ENCODE peak calls at places on chromosomes 12 and 14, in five cellular contexts. F is bronchial epithelial cell, J is tibial artery, I is cardiac fibroblast, E is AG09309. Q is an unnamed sample.

GRCh38 chr14:42441615-42442014 is 834.9 kb downstream of the LRFN5 start:
- DNase-seq in F (no peak), J (no peak), E (no peak), I (no peak), Q (no peak)

GRCh38 chr14:99566390-99567354 is 37.3 kb downstream of the CCDC85C start:
- DNase-seq in F (no peak), E (no peak), I (no peak), J (no peak), Q (no peak)

GRCh38 chr14:45716506-45716905 is 463.5 kb upstream of the MIS18BP1 start:
- DNase-seq in F (no peak), I (peak; percentile 7), J (no peak), E (no peak), Q (peak; percentile 12)

GRCh38 chr12:39798429-39798828 is 178.8 kb upstream of the ABCD2 start:
- DNase-seq in F (no peak), E (no peak), J (no peak), I (no peak), Q (no peak)

GRCh38 chr12:3117144-3117581 is 40.0 kb downstream of the TSPAN9 start:
- DNase-seq in E (peak; percentile 76), J (no peak), F (no peak), I (peak; percentile 86), Q (peak; percentile 80)

GRCh38 chr14:99041141-99041819 is 230.7 kb downstream of the BCL11B start:
- DNase-seq in I (no peak), F (peak; percentile 8), E (no peak), J (no peak), Q (peak; percentile 9)

GRCh38 chr12:131990066-131990979 is 40.6 kb downstream of the EP400 start:
- DNase-seq in I (no peak), E (no peak), J (no peak), F (no peak), Q (no peak)

GRCh38 chr12:109702126-109702841 is 11.3 kb upstream of the FAM222A start:
- DNase-seq in F (no peak), J (no peak), E (no peak), I (no peak), Q (no peak)

GRCh38 chr12:570237-570925 is 92.9 kb downstream of the NINJ2 start:
- DNase-seq in E (no peak), I (peak; percentile 88), F (peak; percentile 78), J (peak; percentile 93), Q (peak; percentile 92)

GRCh38 chr14:22846811-22847307 is 10.5 kb downstream of the MMP14 start:
- DNase-seq in J (no peak), E (no peak), F (no peak), I (no peak), Q (no peak)

GRCh38 chr14:22848391-22849164 is 12.2 kb downstream of the MMP14 start:
- DNase-seq in J (peak; percentile 96), F (peak; percentile 69), I (peak; percentile 90), E (no peak), Q (no peak)

GRCh38 chr14:22849212-22849819 is 12.9 kb downstream of the MMP14 start:
- DNase-seq in F (peak; percentile 48), E (no peak), J (peak; percentile 93), I (peak; percentile 63), Q (no peak)

GRCh38 chr14:22845821-22846625 is 9.6 kb downstream of the MMP14 start:
- DNase-seq in J (peak; percentile 69), I (no peak), E (no peak), F (no peak), Q (no peak)

DNA sequence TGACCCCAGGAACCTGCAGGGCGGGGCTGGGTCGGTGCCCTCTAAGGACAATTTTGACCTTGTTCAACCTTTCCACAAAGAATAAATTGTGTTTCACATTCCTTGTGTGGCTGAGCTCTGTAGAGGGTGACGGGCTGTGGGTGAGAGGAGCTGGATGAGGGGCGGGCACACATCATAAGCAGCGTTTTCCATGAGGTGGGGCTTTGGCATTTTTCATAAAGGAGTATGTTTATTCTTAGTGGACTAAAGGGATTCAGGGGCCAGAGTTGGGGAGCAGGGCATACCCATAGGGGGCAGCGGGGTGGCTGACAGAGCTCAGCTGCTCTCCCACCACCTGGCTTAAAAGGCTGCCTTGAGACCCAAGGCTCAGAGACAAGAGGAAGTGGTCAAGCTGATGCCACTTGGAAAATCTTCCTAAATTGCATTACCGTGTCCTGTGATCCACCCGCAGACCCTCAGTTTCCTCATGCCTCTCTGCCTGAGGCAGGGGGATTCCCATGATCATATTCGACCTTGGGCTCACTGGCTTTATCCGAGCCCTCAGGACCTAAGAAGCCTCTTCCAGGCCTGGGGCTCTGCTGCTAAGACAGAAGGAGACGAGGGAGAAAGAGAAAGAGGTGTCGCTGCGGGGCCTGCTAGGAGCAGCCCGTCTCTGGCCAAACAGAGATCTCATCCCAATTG is 11.4 kb downstream of the MMP14 start:
- DNase-seq in F (no peak), J (no peak), E (no peak), I (peak; percentile 71), Q (no peak)
- TF ChIP-seq CTCF in F (peak; percentile 22), J (no peak), E (peak; percentile 3), I (peak; percentile 14), Q (no peak)

GRCh38 chr12:69783365-69783764 is 41.7 kb upstream of the MYRFL start:
- DNase-seq in J (no peak), E (no peak), F (peak; percentile 43), I (no peak), Q (no peak)

GRCh38 chr12:69779928-69780327 is 41.3 kb downstream of the RAB3IP start:
- DNase-seq in E (no peak), J (no peak), F (peak; percentile 55), I (peak; percentile 75), Q (peak; percentile 73)
- TF ChIP-seq CTCF in E (peak; percentile 43), J (no peak), F (peak; percentile 40), I (peak; percentile 81), Q (peak; percentile 16)

DNA sequence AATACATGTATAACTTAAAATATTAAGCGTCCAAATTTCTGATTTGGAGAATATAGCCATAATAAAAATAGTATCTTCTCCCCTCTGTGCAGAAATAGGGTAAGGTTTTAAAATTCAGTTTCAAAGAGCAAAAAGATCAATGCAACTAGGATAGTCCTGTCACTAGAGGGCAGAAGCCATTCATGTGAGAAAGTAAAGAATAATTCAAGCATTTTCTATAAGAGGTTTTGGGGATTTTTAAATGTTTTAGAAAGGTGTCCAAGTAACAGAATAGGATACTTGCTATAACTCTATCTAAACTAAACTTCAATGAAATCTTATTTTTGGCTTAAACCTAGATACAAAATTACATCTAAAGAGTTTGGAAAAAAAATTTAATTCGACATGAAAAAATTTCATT is 50.3 kb downstream of the ADAMTS20 start:
- DNase-seq in F (peak; percentile 21), E (peak; percentile 7), J (no peak), I (peak; percentile 54), Q (peak; percentile 45)
- TF ChIP-seq CTCF in F (peak; percentile 30), E (peak; percentile 53), J (no peak), I (peak; percentile 42), Q (peak; percentile 53)

DNA sequence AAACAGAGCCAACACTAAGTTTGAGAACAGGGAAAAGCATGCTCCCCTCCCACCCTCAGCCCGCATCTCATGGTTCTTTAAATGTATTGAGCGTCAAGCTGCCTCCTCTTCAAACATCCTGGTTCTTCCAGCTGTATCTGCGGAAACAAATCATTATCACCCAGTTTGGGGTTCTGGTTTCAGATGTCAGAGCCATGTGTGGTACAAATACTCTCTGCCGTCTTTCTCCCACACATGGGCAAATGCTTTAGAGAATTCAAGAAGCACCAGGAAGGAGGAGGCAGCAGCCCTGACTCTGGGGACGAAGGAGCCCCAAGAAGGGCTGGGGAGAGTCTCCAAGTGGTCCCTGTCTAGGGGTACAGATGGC is 29.2 kb downstream of the JDP2 start:
- DNase-seq in J (no peak), F (no peak), E (no peak), I (no peak), Q (no peak)
- TF ChIP-seq CTCF in J (no peak), F (no peak), E (no peak), I (no peak), Q (no peak)

GRCh38 chr14:100654814-100655795 is 67.9 kb upstream of the BEGAIN start:
- DNase-seq in J (no peak), I (no peak), F (no peak), E (no peak), Q (no peak)

GRCh38 chr14:100658514-100658886 is 68.2 kb upstream of the DLK1 start:
- DNase-seq in J (no peak), E (no peak), F (no peak), I (no peak), Q (no peak)

GRCh38 chr14:100659345-100660001 is 67.2 kb upstream of the DLK1 start:
- DNase-seq in J (no peak), I (no peak), F (no peak), E (no peak), Q (no peak)

GRCh38 chr14:100657780-100658513 is 68.7 kb upstream of the DLK1 start:
- DNase-seq in E (no peak), I (no peak), J (no peak), F (no peak), Q (no peak)

DNA sequence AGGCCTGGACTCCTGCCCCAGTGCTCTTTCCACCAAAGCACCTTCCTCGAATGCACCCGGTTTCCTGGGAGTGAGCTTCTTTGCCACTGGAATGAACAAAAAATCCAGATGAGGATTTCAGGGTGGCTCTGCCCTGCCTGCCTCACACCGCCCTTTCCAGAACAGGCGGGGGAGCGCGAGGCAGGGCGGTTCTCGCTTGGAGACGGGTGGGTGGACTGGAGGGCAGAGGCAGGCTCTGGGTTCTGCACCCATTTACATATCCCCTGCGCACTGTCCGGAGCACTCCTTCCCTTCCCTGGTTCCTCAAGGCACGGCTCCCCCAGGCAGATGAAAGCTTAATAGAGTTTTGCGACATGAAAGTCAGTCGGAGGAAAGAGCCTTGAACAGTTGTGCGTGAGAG is 69.7 kb upstream of the DLK1 start:
- DNase-seq in I (no peak), F (no peak), J (no peak), E (no peak), Q (no peak)
- TF ChIP-seq CTCF in I (no peak), F (no peak), J (no peak), E (no peak), Q (no peak)

DNA sequence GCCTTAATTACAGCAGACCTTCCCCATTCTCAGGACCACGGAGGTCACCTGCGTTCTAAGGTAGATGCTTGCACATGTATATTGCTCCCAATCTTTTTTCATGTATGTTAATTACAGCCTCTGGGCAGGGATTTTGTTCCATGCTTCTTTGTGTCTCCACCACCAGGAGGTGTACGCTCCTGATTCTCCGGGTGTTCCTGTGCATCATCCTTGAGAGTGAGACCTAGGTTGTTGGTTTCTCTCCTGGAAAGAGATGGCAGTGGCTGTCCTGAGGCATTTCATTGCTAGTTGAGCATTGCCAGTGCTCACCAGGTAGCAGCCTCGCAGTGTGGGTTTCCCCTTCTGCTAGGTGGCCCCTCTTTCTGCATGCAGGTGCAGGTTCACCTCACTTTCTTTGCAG is 52.8 kb downstream of the KCNK13 start:
- DNase-seq in J (no peak), I (no peak), F (peak; percentile 8), E (no peak), Q (peak; percentile 12)
- TF ChIP-seq CTCF in J (no peak), I (no peak), F (no peak), E (peak; percentile 18), Q (no peak)

DNA sequence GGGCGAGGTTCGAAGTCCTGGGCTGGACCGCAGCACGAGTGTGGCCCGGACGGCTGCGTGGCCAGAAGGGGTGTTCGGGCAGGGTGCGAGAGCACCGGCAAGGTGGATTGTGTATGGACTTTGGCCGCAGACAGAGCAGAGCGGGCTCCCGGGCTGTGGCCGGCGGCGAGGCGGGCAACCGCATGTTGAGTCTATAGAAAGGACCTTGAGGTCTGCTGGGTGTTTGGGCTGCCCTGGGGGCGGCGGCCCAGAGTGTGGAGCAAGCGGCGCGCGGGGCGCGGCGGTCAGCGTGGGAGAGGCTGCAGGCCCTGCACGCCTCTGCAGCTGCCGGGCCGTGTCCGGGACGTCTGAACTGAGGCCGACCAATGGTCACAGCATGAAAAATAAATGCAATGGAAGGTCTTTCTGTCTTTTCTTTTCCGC is 5.7 kb upstream of the HOXC9 start:
- DNase-seq in J (no peak), E (no peak), I (no peak), F (no peak), Q (no peak)
- TF ChIP-seq CTCF in J (no peak), E (no peak), I (no peak), F (no peak), Q (no peak)